ENCODE peak calls at places on chromosomes 3 and 15, in four cellular contexts. Z, S, M and O are unnamed samples.

GRCh38 chr3:100063929-100064461 is 50.3 kb downstream of the FILIP1L start:
- DNase-seq in S (peak; percentile 97), Z (no peak), M (no peak), O (peak; percentile 87)

GRCh38 chr3:29677421-29677820 is 396.6 kb downstream of the RBMS3 start:
- DNase-seq in M (no peak), Z (no peak), S (no peak), O (no peak)

GRCh38 chr3:129162729-129163579 is 2.1 kb upstream of the ISY1 start:
- DNase-seq in S (peak; percentile 11), Z (no peak), M (no peak), O (no peak)

GRCh38 chr3:183541235-183541655 is 14.3 kb downstream of the KLHL6 start:
- DNase-seq in Z (no peak), S (no peak), M (no peak), O (no peak)

GRCh38 chr3:55483196-55484095 is 3.7 kb downstream of the WNT5A start:
- DNase-seq in S (peak; percentile 33), Z (no peak), M (no peak), O (no peak)

GRCh38 chr3:37458162-37458895 is 283.9 kb upstream of the LRRFIP2 start:
- DNase-seq in S (no peak), M (no peak), Z (no peak), O (no peak)

GRCh38 chr3:184767377-184767776 is 44.6 kb upstream of the VPS8 start:
- DNase-seq in M (no peak), S (no peak), Z (no peak), O (no peak)

GRCh38 chr3:14458434-14459280 is 56.3 kb downstream of the SLC6A6 start:
- DNase-seq in Z (no peak), S (no peak), M (no peak), O (no peak)

GRCh38 chr3:63051920-63052319 is 176.7 kb upstream of the CADPS start:
- DNase-seq in M (no peak), S (peak; percentile 1), Z (no peak), O (no peak)

GRCh38 chr3:63571682-63572081 is 80.8 kb upstream of the SNTN start:
- DNase-seq in S (no peak), Z (no peak), M (no peak), O (no peak)

GRCh38 chr3:46469680-46470357 is 5.1 kb upstream of the LTF start:
- DNase-seq in S (no peak), M (no peak), Z (no peak), O (no peak)

GRCh38 chr3:42229942-42230688 is 35.9 kb downstream of the CCK start:
- DNase-seq in Z (peak; percentile 45), S (peak; percentile 55), M (no peak), O (peak; percentile 46)

GRCh38 chr3:73622135-73622534 is 2.6 kb downstream of the PDZRN3 start:
- DNase-seq in Z (no peak), M (peak; percentile 52), S (peak; percentile 68), O (peak; percentile 47)

GRCh38 chr15:62482715-62483429 is 317.8 kb upstream of the C2CD4B start:
- DNase-seq in Z (no peak), S (no peak), M (no peak), O (peak; percentile 29)

GRCh38 chr3:64975138-64975537 is 287.3 kb upstream of the ADAMTS9 start:
- DNase-seq in Z (no peak), M (no peak), S (no peak), O (peak; percentile 35)

GRCh38 chr3:71180524-71180923 is 403.0 kb downstream of the FOXP1 start:
- DNase-seq in Z (no peak), M (no peak), S (peak; percentile 42), O (no peak)

GRCh38 chr15:98480858-98481257 is 167.5 kb upstream of the IGF1R start:
- DNase-seq in M (no peak), Z (no peak), S (no peak), O (no peak)

GRCh38 chr15:81363713-81364112 is 10.3 kb downstream of the TMC3 start:
- DNase-seq in S (no peak), M (no peak), Z (no peak), O (no peak)

GRCh38 chr3:48388966-48389365 is 16.9 kb downstream of the FBXW12 start:
- DNase-seq in Z (no peak), S (no peak), M (no peak), O (no peak)

GRCh38 chr3:120495809-120496208 is 45.0 kb upstream of the FSTL1 start:
- DNase-seq in S (no peak), Z (no peak), M (no peak), O (no peak)

GRCh38 chr3:175088981-175089380 is 229.8 kb downstream of the NAALADL2 start:
- DNase-seq in S (no peak), Z (no peak), M (no peak), O (no peak)

GRCh38 chr3:127417709-127418559 is 130.1 kb upstream of the PRR20G start:
- DNase-seq in S (no peak), M (no peak), Z (no peak), O (no peak)

GRCh38 chr3:47384425-47384824 is 3.6 kb downstream of the PTPN23 start:
- DNase-seq in M (no peak), Z (no peak), S (no peak), O (no peak)

GRCh38 chr15:64854526-64854925 is 12.8 kb downstream of the PLEKHO2 start:
- DNase-seq in Z (no peak), S (no peak), M (no peak), O (no peak)

GRCh38 chr15:100595964-100596363 is 6.0 kb downstream of the LINS1 start:
- DNase-seq in M (no peak), S (no peak), Z (no peak), O (no peak)

GRCh38 chr3:106534206-106534605 is 665.4 kb upstream of the CBLB start:
- DNase-seq in S (no peak), M (no peak), Z (no peak), O (peak; percentile 48)

GRCh38 chr3:122397136-122397645 is 13.2 kb downstream of the FAM162A start:
- DNase-seq in Z (no peak), S (peak; percentile 32), M (no peak), O (no peak)

GRCh38 chr3:88044411-88044810 is 14.4 kb downstream of the CGGBP1 start:
- DNase-seq in Z (no peak), M (no peak), S (no peak), O (peak; percentile 58)

GRCh38 chr3:151276038-151277027 is 2.0 kb downstream of the P2RY14 start:
- DNase-seq in S (no peak), Z (no peak), M (no peak), O (no peak)

GRCh38 chr3:85589145-85589544 is 630.4 kb downstream of the CADM2 start:
- DNase-seq in M (no peak), S (peak; percentile 4), Z (no peak), O (no peak)

GRCh38 chr3:130379274-130379673 is 33.8 kb downstream of the COL6A5 start:
- DNase-seq in S (peak; percentile 52), M (no peak), Z (no peak), O (peak; percentile 62)